ENCODE peak calls at places on chromosomes 16 and 17, in five cellular contexts. Q is K562, O is H1, G is GM12878, U is HepG2. H is an unnamed sample.

GRCh38 chr16:66961065-66961744 is at the start of gene CES3:
- DNase-seq in Q (peak), O (peak), G (no peak), U (peak), H (peak)

GRCh38 chr16:86353185-86353584 is 157.1 kb upstream of the FOXF1 start:
- DNase-seq in Q (no peak), O (no peak), G (no peak), U (no peak), H (no peak)

GRCh38 chr16:49324703-49325102 is 43.1 kb upstream of the CBLN1 start:
- DNase-seq in Q (no peak), O (no peak), G (no peak), U (no peak), H (no peak)

GRCh38 chr16:15608398-15609285 is 34.3 kb downstream of the MARF1 start:
- DNase-seq in Q (no peak), O (no peak), G (no peak), U (peak), H (no peak)

GRCh38 chr16:75703341-75703740 is 2.1 kb upstream of the DUXB start:
- DNase-seq in Q (no peak), O (no peak), G (no peak), U (no peak), H (no peak)

GRCh38 chr17:20043034-20043433 is 33.9 kb downstream of the SPECC1 start:
- DNase-seq in Q (no peak), O (no peak), G (no peak), U (no peak), H (no peak)

GRCh38 chr17:21210411-21211076 is 3.4 kb downstream of the TMEM11 start:
- DNase-seq in Q (no peak), O (no peak), G (no peak), U (no peak), H (no peak)

GRCh38 chr16:65122974-65123845 is 1.3 kb upstream of the CDH11 start:
- DNase-seq in Q (no peak), O (no peak), G (no peak), U (no peak), H (no peak)

GRCh38 chr17:48790607-48791127 is 26.4 kb downstream of the TTLL6 start:
- DNase-seq in Q (no peak), O (no peak), G (no peak), U (no peak), H (no peak)

GRCh38 chr16:87424260-87424659 is 32.1 kb downstream of the MAP1LC3B start:
- DNase-seq in Q (no peak), O (no peak), G (no peak), U (no peak), H (no peak)

GRCh38 chr16:48003226-48003907 is 152.4 kb downstream of the ABCC12 start:
- DNase-seq in Q (no peak), O (no peak), G (no peak), U (no peak), H (no peak)

GRCh38 chr17:71224824-71225575 is 895.8 kb upstream of the SOX9 start:
- DNase-seq in Q (no peak), O (no peak), G (no peak), U (no peak), H (no peak)

GRCh38 chr17:83064732-83065659 is 14.4 kb upstream of the METRNL start:
- DNase-seq in Q (no peak), O (no peak), G (no peak), U (no peak), H (no peak)

GRCh38 chr17:29146369-29146972 is 33.7 kb downstream of the MYO18A start:
- DNase-seq in Q (peak), O (no peak), G (no peak), U (no peak), H (no peak)

GRCh38 chr16:84205976-84206691 is 15.2 kb downstream of the ADAD2 start:
- DNase-seq in Q (no peak), O (no peak), G (no peak), U (no peak), H (no peak)

GRCh38 chr16:11106726-11107125 is 149.3 kb downstream of the SOCS1 start:
- DNase-seq in Q (no peak), O (no peak), G (no peak), U (no peak), H (no peak)

GRCh38 chr17:51263001-51263400 is 2.7 kb downstream of the UTP18 start:
- DNase-seq in Q (no peak), O (no peak), G (no peak), U (no peak), H (no peak)

GRCh38 chr17:17737938-17738894 is 57.0 kb downstream of the RAI1 start:
- DNase-seq in Q (no peak), O (no peak), G (no peak), U (no peak), H (no peak)

GRCh38 chr16:67847064-67847861 is at the start of gene CENPT:
- DNase-seq in Q (peak), O (no peak), G (no peak), U (peak), H (no peak)

GRCh38 chr16:2282866-2283555 is 15.1 kb upstream of the RNPS1 start:
- DNase-seq in Q (no peak), O (no peak), G (no peak), U (no peak), H (no peak)

GRCh38 chr17:73068322-73069153 is 23.9 kb downstream of the SLC39A11 start:
- DNase-seq in Q (no peak), O (no peak), G (no peak), U (peak), H (no peak)

GRCh38 chr16:12754824-12755543 is 48.7 kb downstream of the CPPED1 start:
- DNase-seq in Q (no peak), O (no peak), G (no peak), U (no peak), H (no peak)

GRCh38 chr16:49700222-49700927 is 155.5 kb downstream of the ZNF423 start:
- DNase-seq in Q (no peak), O (no peak), G (no peak), U (no peak), H (no peak)

GRCh38 chr16:799948-800833 is at the start of gene GNG13:
- DNase-seq in Q (peak), O (no peak), G (no peak), U (no peak), H (no peak)

GRCh38 chr17:18224428-18225120 is 861 bp upstream of the LLGL1 start:
- DNase-seq in Q (no peak), O (peak), G (no peak), U (peak), H (no peak)

GRCh38 chr17:3695129-3695722 is 729 bp downstream of the P2RX5 start:
- DNase-seq in Q (no peak), O (no peak), G (no peak), U (no peak), H (no peak)

GRCh38 chr17:14038206-14038605 is 31.1 kb upstream of the COX10 start:
- DNase-seq in Q (peak), O (no peak), G (no peak), U (no peak), H (no peak)

GRCh38 chr17:44334315-44335181 is 9.9 kb upstream of the SLC25A39 start:
- DNase-seq in Q (no peak), O (no peak), G (no peak), U (no peak), H (no peak)

GRCh38 chr17:7004398-7005253 is 7.8 kb upstream of the RNASEK start:
- DNase-seq in Q (peak), O (no peak), G (peak), U (peak), H (peak)

GRCh38 chr17:20735796-20736195 is 156.3 kb downstream of the CDRT15L2 start:
- DNase-seq in Q (no peak), O (no peak), G (no peak), U (no peak), H (no peak)

DNA sequence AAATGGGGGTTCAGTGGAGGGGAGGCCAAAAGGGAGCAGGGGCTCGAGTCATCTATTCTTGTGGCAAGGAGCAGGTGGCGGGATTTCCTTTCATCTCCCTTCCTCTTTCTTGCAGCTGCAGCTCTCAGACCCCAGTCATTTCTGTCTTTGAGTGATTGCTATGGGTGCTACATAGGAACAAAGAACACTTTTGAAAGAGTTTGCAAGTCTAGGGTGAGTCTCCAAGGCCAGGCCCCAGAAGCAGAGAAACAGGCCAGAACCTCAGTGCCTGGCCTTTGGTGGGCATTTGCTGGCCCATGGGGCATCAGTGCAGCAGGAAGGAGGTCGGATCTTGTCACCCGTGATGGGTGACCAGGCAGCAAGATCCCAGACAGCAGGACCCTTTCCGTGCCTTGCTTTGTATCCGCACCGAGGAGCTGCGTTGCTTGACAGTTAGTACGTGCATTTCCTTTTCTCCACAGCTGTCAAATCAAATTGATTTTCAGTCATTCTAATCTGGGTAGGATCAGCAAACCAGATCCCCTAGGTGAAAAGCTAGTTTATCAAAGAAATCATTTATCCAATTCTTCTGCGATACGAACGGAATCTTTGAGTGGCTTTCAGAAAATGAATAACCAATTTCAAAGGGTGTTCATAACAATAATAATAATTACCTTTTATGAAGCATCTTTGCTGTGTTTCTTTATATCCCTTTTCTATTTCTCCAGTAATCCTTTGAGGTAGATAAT is 244.6 kb upstream of the MAF start:
- DNase-seq in Q (no peak), O (no peak), G (peak), U (no peak), H (no peak)
- H3K4me2 ChIP-seq in Q (peak), O (no peak), G (peak), U (no peak), H (no peak)

GRCh38 chr17:81067331-81067730 is 32.4 kb downstream of the BAIAP2 start:
- DNase-seq in Q (no peak), O (no peak), G (no peak), U (no peak), H (no peak)

GRCh38 chr17:81068411-81068810 is 33.5 kb downstream of the BAIAP2 start:
- DNase-seq in Q (no peak), O (no peak), G (no peak), U (no peak), H (no peak)

GRCh38 chr17:81066771-81067315 is 31.9 kb downstream of the BAIAP2 start:
- DNase-seq in Q (no peak), O (no peak), G (no peak), U (no peak), H (no peak)

GRCh38 chr17:81070541-81071246 is 35.7 kb downstream of the BAIAP2 start:
- DNase-seq in Q (no peak), O (no peak), G (no peak), U (peak), H (no peak)

DNA sequence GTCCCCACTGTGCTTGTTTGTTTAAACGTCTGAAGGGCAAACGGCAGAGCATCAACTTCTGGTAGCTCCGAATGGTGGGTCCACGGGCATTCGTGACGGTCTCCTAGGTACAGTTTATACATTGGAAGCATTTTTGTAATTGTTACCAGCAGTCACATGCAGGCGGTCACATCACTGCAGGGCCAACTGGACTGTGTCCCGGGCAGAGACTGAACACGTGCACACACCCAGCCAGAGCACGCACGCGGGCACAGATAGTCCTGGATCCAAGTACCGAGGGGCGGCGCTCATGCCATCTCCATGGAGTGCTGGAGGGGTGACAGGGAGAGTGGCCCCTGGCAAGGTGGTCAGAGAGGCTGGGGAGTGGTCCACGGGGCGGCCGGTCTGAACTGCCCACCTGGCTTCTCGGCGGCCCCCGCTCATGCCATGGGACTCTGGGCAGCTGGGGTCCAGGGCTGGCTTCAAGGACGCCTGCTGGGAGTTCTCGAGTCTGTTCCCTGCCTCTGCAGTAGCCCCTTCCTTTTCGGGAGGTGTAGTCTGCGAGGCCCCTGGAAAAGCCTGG is 34.2 kb downstream of the BAIAP2 start:
- DNase-seq in Q (no peak), O (no peak), G (no peak), U (no peak), H (no peak)
- TF ChIP-seq ATF3 in Q (no peak), O (no peak), G (no peak), U (no peak), H (no peak)

DNA sequence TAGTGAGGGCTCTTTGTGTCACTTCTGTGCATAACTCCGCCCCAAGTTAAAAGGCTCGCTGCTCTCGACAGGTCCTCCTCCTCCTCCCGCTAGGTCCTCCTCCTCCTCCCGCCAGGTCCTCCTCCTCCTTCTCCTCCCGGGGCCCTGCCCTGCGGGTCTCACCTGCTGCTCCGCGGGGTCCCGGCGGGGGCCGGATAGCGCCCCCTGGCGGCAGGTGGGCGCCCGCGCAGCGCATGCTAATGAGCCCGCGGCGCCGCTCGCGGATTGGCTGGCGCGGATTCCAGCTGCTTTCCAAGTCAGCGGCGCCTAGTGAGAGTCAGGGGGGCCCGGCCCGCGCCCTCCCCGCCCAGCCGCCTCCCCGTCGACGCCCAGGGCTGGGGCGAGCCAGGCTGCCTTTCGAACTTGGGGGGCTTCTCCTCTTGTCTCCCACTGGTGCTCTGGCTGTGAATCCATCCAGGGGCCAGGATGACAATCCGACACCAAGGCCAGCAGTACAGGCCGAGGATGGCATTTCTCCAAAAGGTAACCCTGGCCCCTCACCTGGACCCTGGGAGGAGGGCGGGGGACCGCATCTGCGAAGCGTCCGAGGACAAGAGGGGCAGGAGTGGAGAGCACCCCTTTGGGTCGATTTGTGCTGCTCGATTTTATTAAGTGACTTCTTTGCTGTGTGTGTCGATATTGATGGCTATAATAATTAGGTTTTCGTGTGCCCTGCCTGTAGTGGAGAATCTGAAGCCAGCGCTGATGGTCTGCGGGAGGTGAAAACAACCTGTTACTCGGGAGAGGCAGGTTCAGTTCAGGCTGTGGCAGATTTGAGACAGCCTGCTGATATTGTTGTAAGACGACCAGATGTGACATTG is at the start of gene RGS9:
- DNase-seq in Q (peak), O (peak), G (peak), U (peak), H (peak)
- H3K4me2 ChIP-seq in Q (peak), O (peak), G (peak), U (peak), H (peak)

DNA sequence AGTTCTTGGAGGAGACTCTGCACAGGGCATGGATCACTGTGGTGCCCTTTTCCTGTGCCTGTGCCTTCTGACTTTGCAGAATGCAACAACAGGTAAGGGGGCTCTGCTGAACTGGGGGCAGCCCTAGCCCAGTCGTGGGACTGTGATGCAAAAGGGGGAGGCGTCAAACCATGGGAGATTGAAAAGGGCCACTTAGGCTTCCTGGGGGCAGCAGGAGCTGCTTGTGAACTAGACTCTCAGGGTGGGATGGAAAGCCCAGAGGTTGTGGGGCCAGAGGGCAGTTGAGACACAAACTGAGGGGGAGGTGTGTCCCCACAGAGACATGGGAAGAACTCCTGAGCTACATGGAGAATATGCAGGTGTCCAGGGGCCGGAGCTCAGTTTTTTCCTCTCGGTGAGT is 19.6 kb downstream of the ADGRG5 start:
- DNase-seq in Q (no peak), O (no peak), G (no peak), U (no peak), H (no peak)
- TF ChIP-seq ATF3 in Q (no peak), O (no peak), G (no peak), U (no peak), H (no peak)

GRCh38 chr16:70740919-70741778 is 55.3 kb upstream of the MTSS2 start:
- DNase-seq in Q (no peak), O (no peak), G (no peak), U (no peak), H (no peak)
- H3K4me2 ChIP-seq in Q (no peak), O (no peak), G (no peak), U (no peak), H (no peak)

DNA sequence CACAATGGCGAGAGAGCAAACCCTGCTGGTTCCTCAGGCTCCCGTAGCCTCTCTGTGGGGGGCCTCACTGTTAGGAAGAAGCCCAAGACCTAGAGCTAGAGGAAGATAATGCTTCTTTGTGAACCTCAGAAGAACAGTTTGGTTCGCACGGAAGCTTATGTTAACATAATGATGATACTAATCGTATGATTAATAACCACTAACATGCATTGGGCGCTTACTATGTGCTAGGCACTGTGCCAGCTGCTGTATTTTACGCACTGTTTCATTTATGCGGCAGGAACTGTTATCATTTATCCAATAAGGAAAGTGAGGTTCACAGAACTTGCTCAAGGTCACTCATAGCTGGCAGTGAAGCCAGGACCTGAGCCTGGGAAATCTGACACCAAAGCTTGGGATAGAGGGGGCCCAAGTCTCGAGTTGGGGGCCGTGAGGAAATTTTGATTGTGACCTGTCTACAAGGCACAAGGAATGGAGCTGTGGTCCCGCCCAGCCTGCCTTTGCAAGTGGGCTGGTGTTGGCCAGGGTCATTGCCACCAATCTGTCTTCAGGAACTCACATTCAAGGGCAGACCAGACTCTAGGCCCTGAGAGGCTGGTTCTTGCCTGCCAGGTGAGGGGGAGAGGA is 6.8 kb downstream of the PRCD start:
- DNase-seq in Q (no peak), O (no peak), G (no peak), U (no peak), H (no peak)
- TF ChIP-seq ATF3 in Q (no peak), O (no peak), G (no peak), U (no peak), H (no peak)

GRCh38 chr16:69005641-69006355 is 99.7 kb upstream of the HAS3 start:
- DNase-seq in Q (no peak), O (no peak), G (peak), U (no peak), H (no peak)
- H3K4me2 ChIP-seq in Q (no peak), O (no peak), G (peak), U (no peak), H (no peak)

GRCh38 chr17:4950075-4950756 is 703 bp upstream of the ENO3 start:
- DNase-seq in Q (peak), O (no peak), G (no peak), U (peak), H (no peak)
- TF ChIP-seq ATF3 in Q (no peak), O (no peak), G (no peak), U (no peak), H (no peak)

DNA sequence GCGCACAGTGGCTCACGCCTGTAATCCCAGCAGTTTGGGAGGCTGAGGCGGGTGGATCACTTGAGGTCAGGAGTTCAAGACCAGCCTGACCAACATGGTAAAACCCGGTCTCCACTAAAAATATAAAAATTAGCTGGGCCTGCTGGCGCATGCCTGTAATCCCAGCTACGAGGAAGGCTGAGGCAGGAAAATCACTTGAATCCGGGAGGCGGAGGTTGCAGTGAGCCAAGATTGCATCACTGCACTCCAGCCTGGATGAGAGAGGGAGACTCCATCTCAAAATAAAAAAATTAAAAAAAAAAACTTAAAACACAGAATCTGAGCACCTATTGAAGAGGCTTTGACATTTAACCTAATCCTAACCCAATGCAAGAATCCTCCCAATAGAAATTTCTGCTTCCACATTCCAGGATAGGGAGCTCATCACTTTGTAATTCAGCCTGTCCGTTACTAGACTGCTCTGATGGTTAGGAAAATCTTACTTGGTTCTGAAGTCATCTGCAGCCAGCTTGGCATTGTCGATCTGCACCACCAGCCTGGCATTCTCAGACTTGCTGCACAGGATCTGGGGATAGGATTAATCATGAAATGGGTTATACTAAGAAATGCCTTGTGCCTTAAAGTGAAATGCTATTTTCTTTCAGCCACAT is 2.1 kb downstream of the KRT33B start:
- DNase-seq in Q (no peak), O (no peak), G (no peak), U (no peak), H (no peak)
- H3K4me2 ChIP-seq in Q (no peak), O (no peak), G (no peak), U (no peak), H (no peak)